ENCODE peak calls at places on chromosomes 13 and 19, in nine cellular contexts. X is suprapubic skin; O is cardiac muscle cell; R is stimulated activated CD4-positive, alpha-beta T cell treated with anti-CD3 and anti-CD28 coated beads, Interleukin-15, amount 100 ng/mL, for 1 hour; Y is central memory CD4-positive, alpha-beta T cell; B is KBM-7; I is activated naive CD4-positive, alpha-beta T cell; P is erythroblast; N is stimulated activated CD8-positive, alpha-beta memory T cell treated with anti-CD3 and anti-CD28 coated beads, Interleukin-4, amount 100 ng/mL, for 1 hour. H is an unnamed sample.

GRCh38 chr19:55684946-55685681 is 10.1 kb downstream of the EPN1 start:
- DNase-seq in X (no peak), O (no peak), R (no peak), Y (no peak), B (no peak), I (no peak), P (no peak), N (no peak), H (no peak)

GRCh38 chr19:54142166-54142780 is 4.7 kb downstream of the CNOT3 start:
- DNase-seq in X (no peak), O (no peak), R (no peak), Y (no peak), B (no peak), I (no peak), P (no peak), N (no peak), H (no peak)

GRCh38 chr19:36330226-36330625 is 48.8 kb downstream of the ZFP14 start:
- DNase-seq in X (no peak), O (no peak), R (no peak), Y (no peak), B (no peak), I (no peak), P (no peak), N (no peak), H (no peak)

GRCh38 chr13:40476175-40476958 is 190.1 kb downstream of the FOXO1 start:
- DNase-seq in X (no peak), O (peak), R (no peak), Y (no peak), B (no peak), I (no peak), P (no peak), N (no peak), H (no peak)

GRCh38 chr19:41872384-41872774 is 4.7 kb upstream of the CD79A start:
- DNase-seq in X (no peak), O (no peak), R (no peak), Y (no peak), B (no peak), I (no peak), P (no peak), N (no peak), H (no peak)

GRCh38 chr19:32874605-32875004 is 5.0 kb upstream of the SLC7A9 start:
- DNase-seq in X (no peak), O (no peak), R (no peak), Y (no peak), B (no peak), I (no peak), P (no peak), N (no peak), H (no peak)

GRCh38 chr13:85651440-85651839 is 147.8 kb downstream of the SLITRK6 start:
- DNase-seq in X (no peak), O (no peak), R (no peak), Y (no peak), B (no peak), I (no peak), P (no peak), N (no peak), H (no peak)

GRCh38 chr13:77810430-77810829 is 108.2 kb downstream of the EDNRB start:
- DNase-seq in X (no peak), O (peak), R (no peak), Y (no peak), B (peak), I (no peak), P (peak), N (no peak), H (no peak)

GRCh38 chr19:4064551-4065260 is 2.0 kb downstream of the ZBTB7A start:
- DNase-seq in X (no peak), O (peak), R (no peak), Y (peak), B (no peak), I (no peak), P (peak), N (no peak), H (peak)

GRCh38 chr13:32731576-32731975 is 145.3 kb downstream of the PDS5B start:
- DNase-seq in X (no peak), O (peak), R (no peak), Y (no peak), B (no peak), I (no peak), P (no peak), N (no peak), H (no peak)

GRCh38 chr13:103466761-103467160 is 400.5 kb upstream of the SLC10A2 start:
- DNase-seq in X (no peak), O (no peak), R (no peak), Y (no peak), B (no peak), I (no peak), P (no peak), N (no peak), H (no peak)

GRCh38 chr19:4442846-4443146 is 14.8 kb downstream of the UBXN6 start:
- DNase-seq in X (no peak), O (no peak), R (no peak), Y (no peak), B (no peak), I (no peak), P (no peak), N (no peak), H (no peak)

GRCh38 chr13:111143875-111144540 is 28.9 kb downstream of the ARHGEF7 start:
- DNase-seq in X (no peak), O (no peak), R (no peak), Y (no peak), B (no peak), I (no peak), P (no peak), N (no peak), H (no peak)

H was measured in K562.